ENCODE peak calls at places on chromosomes 11 and 22, in seven cellular contexts. B is AG04450; Q is CD8-positive, alpha-beta T cell; P is lung; O is thoracic aorta; R is SK-N-SH; N is A673. S is an unnamed sample.

GRCh38 chr11:66420671-66421476 is at the start of gene NPAS4:
- DNase-seq in Q (no peak), N (no peak), B (no peak), P (no peak), O (no peak), R (peak), S (no peak)

GRCh38 chr11:95092549-95093324 is 3.1 kb downstream of the ENDOD1 start:
- DNase-seq in Q (no peak), B (no peak), N (peak), P (no peak), R (peak), O (no peak), S (no peak)

GRCh38 chr11:10750838-10751580 is at the start of gene CTR9:
- DNase-seq in R (peak), N (peak), P (peak), Q (peak), B (peak), O (peak), S (peak)

GRCh38 chr22:37237371-37238268 is 6.4 kb downstream of the RAC2 start:
- DNase-seq in Q (no peak), N (no peak), B (no peak), R (peak), O (no peak), P (no peak), S (no peak)

GRCh38 chr11:77401486-77402217 is 72.2 kb downstream of the PAK1 start:
- DNase-seq in O (no peak), P (no peak), R (no peak), N (no peak), Q (no peak), B (no peak), S (no peak)

GRCh38 chr11:820655-821512 is 2.2 kb downstream of the PNPLA2 start:
- DNase-seq in P (peak), B (no peak), O (peak), R (no peak), Q (no peak), N (no peak), S (no peak)

GRCh38 chr11:105862736-105863367 is 159.2 kb downstream of the MSANTD4 start:
- DNase-seq in Q (no peak), O (no peak), B (peak), R (peak), N (peak), P (no peak), S (no peak)

GRCh38 chr11:63907063-63907462 is 9.9 kb downstream of the RCOR2 start:
- DNase-seq in R (peak), B (no peak), Q (no peak), N (no peak), P (no peak), O (no peak), S (no peak)

GRCh38 chr11:3109921-3110706 is 52.9 kb upstream of the CARS1 start:
- DNase-seq in N (peak), O (peak), R (peak), Q (no peak), P (no peak), B (no peak), S (no peak)

GRCh38 chr11:61889831-61890230 is 1.5 kb downstream of the FADS3 start:
- DNase-seq in O (no peak), N (no peak), R (no peak), P (no peak), Q (no peak), B (no peak), S (no peak)

GRCh38 chr11:469684-470667 is 19.9 kb downstream of the PTDSS2 start:
- DNase-seq in B (peak), R (peak), Q (no peak), N (peak), P (peak), O (no peak), S (peak)

GRCh38 chr11:92932023-92932422 is 37.4 kb upstream of the MTNR1B start:
- DNase-seq in R (no peak), Q (no peak), B (no peak), P (no peak), N (peak), O (no peak), S (no peak)

GRCh38 chr22:20422965-20423635 is 14.5 kb downstream of the SCARF2 start:
- DNase-seq in O (no peak), N (no peak), P (no peak), Q (no peak), B (no peak), R (peak), S (no peak)

GRCh38 chr11:67521924-67522323 is 1.3 kb downstream of the CABP2 start:
- DNase-seq in R (no peak), B (no peak), N (no peak), Q (no peak), P (no peak), O (no peak), S (no peak)

GRCh38 chr22:28600546-28601143 is 79.0 kb downstream of the TTC28 start:
- DNase-seq in B (peak), P (no peak), Q (no peak), O (no peak), R (peak), N (peak), S (peak)

GRCh38 chr11:41842673-41843072 is 383.2 kb upstream of the LRRC4C start:
- DNase-seq in O (no peak), P (no peak), B (no peak), N (no peak), R (no peak), Q (no peak), S (no peak)

GRCh38 chr11:34748036-34748435 is 127.1 kb downstream of the EHF start:
- DNase-seq in Q (no peak), R (no peak), N (no peak), B (no peak), O (no peak), P (no peak), S (no peak)

GRCh38 chr11:44072757-44073658 is 6.9 kb downstream of the ACCS start:
- DNase-seq in R (no peak), P (no peak), O (no peak), B (no peak), N (no peak), Q (no peak), S (no peak)

GRCh38 chr11:125084761-125085231 is 21.7 kb downstream of the SLC37A2 start:
- DNase-seq in N (no peak), R (peak), Q (no peak), B (no peak), O (no peak), P (no peak), S (no peak)

GRCh38 chr11:96197221-96197620 is 145.8 kb downstream of the MAML2 start:
- DNase-seq in B (no peak), R (no peak), Q (no peak), O (no peak), N (no peak), P (no peak), S (no peak)

GRCh38 chr22:38706101-38706884 is 549 bp downstream of the GTPBP1 start:
- DNase-seq in R (peak), P (peak), N (peak), Q (no peak), B (no peak), O (no peak), S (no peak)

GRCh38 chr22:22178992-22179391 is 65.6 kb upstream of the VPREB1 start:
- DNase-seq in B (no peak), N (no peak), Q (no peak), R (no peak), P (no peak), O (no peak), S (no peak)

GRCh38 chr11:65391007-65391406 is 4.6 kb downstream of the FRMD8 start:
- DNase-seq in B (no peak), O (no peak), Q (no peak), P (no peak), N (peak), R (no peak), S (no peak)

GRCh38 chr22:43343262-43343988 is at the start of gene SCUBE1:
- DNase-seq in Q (peak), N (peak), O (no peak), B (no peak), R (peak), P (peak), S (no peak)

GRCh38 chr11:22922672-22923071 is 62.4 kb upstream of the CCDC179 start:
- DNase-seq in B (no peak), N (no peak), P (no peak), O (no peak), R (no peak), Q (no peak), S (no peak)

GRCh38 chr22:29344137-29344536 is 28.6 kb upstream of the RASL10A start:
- DNase-seq in R (peak), B (no peak), P (peak), Q (no peak), N (peak), O (peak), S (peak)

GRCh38 chr11:70671611-70672010 is 273.3 kb downstream of the CTTN start:
- DNase-seq in R (no peak), Q (no peak), B (no peak), O (no peak), P (no peak), N (no peak), S (no peak)

GRCh38 chr22:35567794-35568193 is 27.2 kb downstream of the RASD2 start:
- DNase-seq in Q (no peak), B (no peak), O (no peak), R (no peak), N (no peak), P (no peak), S (no peak)

GRCh38 chr22:31244044-31244942 is 32.2 kb downstream of the LIMK2 start:
- DNase-seq in O (no peak), Q (no peak), N (peak), P (no peak), R (peak), B (peak), S (no peak)

GRCh38 chr11:106950067-106950491 is 68.2 kb downstream of the GUCY1A2 start:
- DNase-seq in O (no peak), R (no peak), N (no peak), B (no peak), Q (no peak), P (no peak), S (no peak)

GRCh38 chr11:11580012-11580411 is 41.8 kb downstream of the GALNT18 start:
- DNase-seq in O (no peak), B (no peak), N (no peak), Q (no peak), R (no peak), P (no peak), S (no peak)

GRCh38 chr11:819129-819931 is 616 bp downstream of the PNPLA2 start:
- DNase-seq in B (peak), O (peak), R (peak), N (peak), Q (peak), P (peak), S (no peak)

GRCh38 chr11:60251485-60252207 is 8.7 kb upstream of the MS4A4E start:
- DNase-seq in B (no peak), N (peak), P (no peak), Q (no peak), R (peak), O (no peak), S (no peak)
- TF ChIP-seq CTCF in B (peak), N (peak), P (no peak), Q (peak), R (peak), O (no peak), S (peak)

GRCh38 chr22:25453058-25453457 is 111.4 kb upstream of the GRK3 start:
- DNase-seq in O (no peak), B (no peak), Q (no peak), R (no peak), N (no peak), P (no peak), S (no peak)
- H3K4me3 ChIP-seq in O (no peak), B (no peak), Q (no peak), R (no peak), N (no peak), P (no peak), S (no peak)

DNA sequence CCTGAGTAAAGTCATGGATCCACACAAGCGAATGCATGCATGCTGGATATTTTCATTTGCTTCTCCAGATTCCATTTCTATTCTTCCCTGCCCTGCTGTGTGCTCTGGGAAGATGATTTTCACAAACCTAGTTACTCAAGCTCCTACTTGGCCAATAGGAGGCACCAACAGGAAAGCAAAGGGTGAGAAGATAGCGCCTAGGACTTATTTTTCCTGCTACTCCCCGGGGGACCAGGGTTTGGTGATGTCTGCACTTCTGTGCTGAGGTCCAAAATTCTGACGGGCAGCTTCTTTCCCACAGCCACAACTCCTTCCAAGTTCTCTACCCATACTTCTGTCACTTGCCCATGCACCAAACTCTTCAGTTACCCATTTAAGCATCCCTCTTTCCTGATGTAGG is 509.3 kb upstream of the TENM4 start:
- DNase-seq in Q (no peak), O (no peak), B (no peak), P (no peak), N (no peak), R (no peak), S (no peak)
- TF ChIP-seq CTCF in Q (no peak), O (no peak), B (no peak), P (no peak), N (no peak), R (no peak), S (peak)

GRCh38 chr11:47175746-47176327 is 842 bp downstream of the ARFGAP2 start:
- DNase-seq in B (no peak), N (no peak), P (no peak), R (no peak), Q (no peak), O (no peak), S (no peak)

GRCh38 chr11:47177846-47178245 is 1.2 kb upstream of the ARFGAP2 start:
- DNase-seq in P (no peak), Q (no peak), R (no peak), O (no peak), N (no peak), B (no peak), S (no peak)

GRCh38 chr11:47178305-47178704 is 1.6 kb upstream of the ARFGAP2 start:
- DNase-seq in R (no peak), N (no peak), B (no peak), O (no peak), Q (no peak), P (no peak), S (no peak)

GRCh38 chr11:47176328-47177228 is at the start of gene ARFGAP2:
- DNase-seq in R (peak), P (peak), Q (peak), B (peak), O (peak), N (peak), S (no peak)

GRCh38 chr11:47177229-47177845 is 658 bp upstream of the ARFGAP2 start:
- DNase-seq in O (peak), P (peak), Q (peak), R (peak), B (peak), N (peak), S (no peak)
- H3K4me3 ChIP-seq in O (peak), P (peak), Q (peak), R (peak), B (peak), N (peak), S (peak)